ENCODE peak calls at places on chromosomes 6 and 20, in four cellular contexts. One of them, this sample, is unnamed.

GRCh38 chr6:43086022-43086658 is 10.0 kb downstream of the PTK7 start:
- DNase-seq in MCF 10A: no peak
- DNase-seq in ELF-1: no peak
- DNase-seq in cardiac fibroblast: no peak
- DNase-seq in this sample: no peak

GRCh38 chr6:17583811-17584210 is 16.3 kb upstream of the FAM8A1 start:
- DNase-seq in MCF 10A: no peak
- DNase-seq in ELF-1: no peak
- DNase-seq in cardiac fibroblast: peak; percentile 60
- DNase-seq in this sample: peak; percentile 16

GRCh38 chr20:20075032-20075431 is 22.7 kb downstream of the CFAP61 start:
- DNase-seq in MCF 10A: no peak
- DNase-seq in ELF-1: no peak
- DNase-seq in cardiac fibroblast: no peak
- DNase-seq in this sample: no peak

GRCh38 chr6:28142446-28142845 is 763 bp downstream of the ZKSCAN8 start:
- DNase-seq in MCF 10A: no peak
- DNase-seq in ELF-1: no peak
- DNase-seq in cardiac fibroblast: peak; percentile 22
- DNase-seq in this sample: peak; percentile 10

GRCh38 chr6:6781877-6782236 is 193.3 kb downstream of the LY86 start:
- DNase-seq in MCF 10A: no peak
- DNase-seq in ELF-1: no peak
- DNase-seq in cardiac fibroblast: no peak
- DNase-seq in this sample: no peak

GRCh38 chr20:10501377-10501776 is 66.3 kb downstream of the SLX4IP start:
- DNase-seq in MCF 10A: no peak
- DNase-seq in ELF-1: no peak
- DNase-seq in cardiac fibroblast: no peak
- DNase-seq in this sample: no peak

GRCh38 chr6:42819803-42820508 is 38.1 kb downstream of the BICRAL start:
- DNase-seq in MCF 10A: no peak
- DNase-seq in ELF-1: peak; percentile 46
- DNase-seq in cardiac fibroblast: peak; percentile 41
- DNase-seq in this sample: no peak

GRCh38 chr20:7285918-7286556 is 518.6 kb downstream of the BMP2 start:
- DNase-seq in MCF 10A: peak; percentile 88
- DNase-seq in ELF-1: peak; percentile 46
- DNase-seq in cardiac fibroblast: peak; percentile 93
- DNase-seq in this sample: peak; percentile 87

GRCh38 chr6:139776051-139776450 is 401.6 kb upstream of the CITED2 start:
- DNase-seq in MCF 10A: no peak
- DNase-seq in ELF-1: peak; percentile 66
- DNase-seq in cardiac fibroblast: no peak
- DNase-seq in this sample: peak; percentile 46

GRCh38 chr6:141552463-141552862 is 580.3 kb upstream of the GJE1 start:
- DNase-seq in MCF 10A: peak; percentile 95
- DNase-seq in ELF-1: no peak
- DNase-seq in cardiac fibroblast: peak; percentile 83
- DNase-seq in this sample: peak; percentile 99

GRCh38 chr6:105184921-105185320 is 5.1 kb upstream of the POPDC3 start:
- DNase-seq in MCF 10A: peak; percentile 37
- DNase-seq in ELF-1: no peak
- DNase-seq in cardiac fibroblast: peak; percentile 81
- DNase-seq in this sample: peak; percentile 21

GRCh38 chr6:16205377-16206144 is 32.8 kb upstream of the GMPR start:
- DNase-seq in MCF 10A: no peak
- DNase-seq in ELF-1: no peak
- DNase-seq in cardiac fibroblast: peak; percentile 83
- DNase-seq in this sample: peak; percentile 65

GRCh38 chr20:38242848-38243449 is 17.6 kb downstream of the KIAA1755 start:
- DNase-seq in MCF 10A: peak; percentile 21
- DNase-seq in ELF-1: peak; percentile 53
- DNase-seq in cardiac fibroblast: no peak
- DNase-seq in this sample: no peak

GRCh38 chr6:25670208-25670607 is 18.2 kb downstream of the SCGN start:
- DNase-seq in MCF 10A: no peak
- DNase-seq in ELF-1: no peak
- DNase-seq in cardiac fibroblast: no peak
- DNase-seq in this sample: no peak

GRCh38 chr20:3813758-3814581 is 6.4 kb upstream of the AP5S1 start:
- DNase-seq in MCF 10A: no peak
- DNase-seq in ELF-1: no peak
- DNase-seq in cardiac fibroblast: no peak
- DNase-seq in this sample: no peak

GRCh38 chr6:145823322-145823944 is 8.8 kb upstream of the FBXO30 start:
- DNase-seq in MCF 10A: no peak
- DNase-seq in ELF-1: no peak
- DNase-seq in cardiac fibroblast: no peak
- DNase-seq in this sample: no peak

GRCh38 chr6:136439514-136440186 is 110.6 kb downstream of the MAP7 start:
- DNase-seq in MCF 10A: no peak
- DNase-seq in ELF-1: no peak
- DNase-seq in cardiac fibroblast: no peak
- DNase-seq in this sample: no peak

GRCh38 chr20:17768267-17768666 is 68.5 kb downstream of the BANF2 start:
- DNase-seq in MCF 10A: no peak
- DNase-seq in ELF-1: no peak
- DNase-seq in cardiac fibroblast: no peak
- DNase-seq in this sample: no peak

GRCh38 chr6:106997392-106998257 is 23.1 kb upstream of the CD24 start:
- DNase-seq in MCF 10A: peak; percentile 67
- DNase-seq in ELF-1: peak; percentile 83
- DNase-seq in cardiac fibroblast: peak; percentile 65
- DNase-seq in this sample: peak; percentile 61

GRCh38 chr6:167554854-167555253 is 230.0 kb downstream of the TTLL2 start:
- DNase-seq in MCF 10A: no peak
- DNase-seq in ELF-1: no peak
- DNase-seq in cardiac fibroblast: no peak
- DNase-seq in this sample: no peak

GRCh38 chr6:34047913-34048867 is 97.7 kb downstream of the GRM4 start:
- DNase-seq in MCF 10A: no peak
- DNase-seq in ELF-1: peak; percentile 54
- DNase-seq in cardiac fibroblast: no peak
- DNase-seq in this sample: no peak

GRCh38 chr6:27547157-27548075 is 74.5 kb upstream of the ZNF184 start:
- DNase-seq in MCF 10A: peak; percentile 85
- DNase-seq in ELF-1: peak; percentile 82
- DNase-seq in cardiac fibroblast: peak; percentile 59
- DNase-seq in this sample: peak; percentile 57

GRCh38 chr6:27873101-27874030 is 38.8 kb downstream of the OR2B2 start:
- DNase-seq in MCF 10A: peak; percentile 73
- DNase-seq in ELF-1: peak; percentile 95
- DNase-seq in cardiac fibroblast: peak; percentile 86
- DNase-seq in this sample: peak; percentile 76

GRCh38 chr6:51266569-51266968 is 447.9 kb downstream of the TFAP2B start:
- DNase-seq in MCF 10A: no peak
- DNase-seq in ELF-1: no peak
- DNase-seq in cardiac fibroblast: no peak
- DNase-seq in this sample: no peak

GRCh38 chr20:483791-484644 is 21.7 kb upstream of the TBC1D20 start:
- DNase-seq in MCF 10A: no peak
- DNase-seq in ELF-1: no peak
- DNase-seq in cardiac fibroblast: peak; percentile 17
- DNase-seq in this sample: no peak

GRCh38 chr6:162730502-162730901 is 2.7 kb downstream of the PACRG start:
- DNase-seq in MCF 10A: no peak
- DNase-seq in ELF-1: no peak
- DNase-seq in cardiac fibroblast: no peak
- DNase-seq in this sample: no peak

GRCh38 chr6:167824591-167825041 is 2.1 kb upstream of the AFDN start:
- DNase-seq in MCF 10A: no peak
- DNase-seq in ELF-1: no peak
- DNase-seq in cardiac fibroblast: no peak
- DNase-seq in this sample: no peak

GRCh38 chr6:75611702-75612375 is 10.2 kb downstream of the SENP6 start:
- DNase-seq in MCF 10A: no peak
- DNase-seq in ELF-1: no peak
- DNase-seq in cardiac fibroblast: no peak
- DNase-seq in this sample: no peak

GRCh38 chr6:137699036-137699683 is 167.9 kb upstream of the TNFAIP3 start:
- DNase-seq in MCF 10A: no peak
- DNase-seq in ELF-1: no peak
- DNase-seq in cardiac fibroblast: no peak
- DNase-seq in this sample: peak; percentile 76

GRCh38 chr6:157019733-157020132 is 242.6 kb downstream of the ARID1B start:
- DNase-seq in MCF 10A: no peak
- DNase-seq in ELF-1: no peak
- DNase-seq in cardiac fibroblast: peak; percentile 52
- DNase-seq in this sample: peak; percentile 14

GRCh38 chr20:57672164-57672563 is 37.7 kb downstream of the PMEPA1 start:
- DNase-seq in MCF 10A: no peak
- DNase-seq in ELF-1: no peak
- DNase-seq in cardiac fibroblast: peak; percentile 30
- DNase-seq in this sample: peak; percentile 94

GRCh38 chr6:21653902-21654301 is 60.4 kb downstream of the SOX4 start:
- DNase-seq in MCF 10A: no peak
- DNase-seq in ELF-1: peak; percentile 73
- DNase-seq in cardiac fibroblast: no peak
- DNase-seq in this sample: no peak

GRCh38 chr6:40536442-40536841 is 50.7 kb downstream of the LRFN2 start:
- DNase-seq in MCF 10A: no peak
- DNase-seq in ELF-1: peak; percentile 72
- DNase-seq in cardiac fibroblast: no peak
- DNase-seq in this sample: peak; percentile 27

GRCh38 chr6:10779076-10779475 is 31.5 kb downstream of the TMEM14B start:
- DNase-seq in MCF 10A: no peak
- DNase-seq in ELF-1: no peak
- DNase-seq in cardiac fibroblast: no peak
- DNase-seq in this sample: no peak

GRCh38 chr6:21263531-21264287 is 329.8 kb upstream of the SOX4 start:
- DNase-seq in MCF 10A: peak; percentile 89
- DNase-seq in ELF-1: no peak
- DNase-seq in cardiac fibroblast: no peak
- DNase-seq in this sample: no peak

GRCh38 chr20:41318271-41318649 is 729 bp upstream of the ZHX3 start:
- DNase-seq in MCF 10A: no peak
- DNase-seq in ELF-1: no peak
- DNase-seq in cardiac fibroblast: no peak
- DNase-seq in this sample: no peak

GRCh38 chr6:18837013-18837412 is 449.9 kb downstream of the RNF144B start:
- DNase-seq in MCF 10A: no peak
- DNase-seq in ELF-1: no peak
- DNase-seq in cardiac fibroblast: no peak
- DNase-seq in this sample: no peak

GRCh38 chr20:40320612-40321011 is 368.4 kb downstream of the MAFB start:
- DNase-seq in MCF 10A: no peak
- DNase-seq in ELF-1: no peak
- DNase-seq in cardiac fibroblast: no peak
- DNase-seq in this sample: no peak

GRCh38 chr6:138275976-138276375 is 57.7 kb upstream of the PBOV1 start:
- DNase-seq in MCF 10A: no peak
- DNase-seq in ELF-1: peak; percentile 28
- DNase-seq in cardiac fibroblast: no peak
- DNase-seq in this sample: no peak